ENCODE peak calls at places on chromosome 6, in nine cellular contexts. S, K, N, R, Y, C, H, G and Z are unnamed samples.

GRCh38 chr6:170405311-170405975 is 98.9 kb downstream of the FAM120B start:
- DNase-seq in S (no peak), K (no peak), N (no peak), R (no peak), Y (no peak), C (no peak), H (no peak), G (peak), Z (no peak)

GRCh38 chr6:168408504-168409136 is 32.4 kb upstream of the SMOC2 start:
- DNase-seq in S (no peak), K (no peak), N (no peak), R (no peak), Y (no peak), C (no peak), H (no peak), G (no peak), Z (no peak)

GRCh38 chr6:168815229-168815628 is 374.2 kb downstream of the SMOC2 start:
- DNase-seq in S (no peak), K (no peak), N (no peak), R (no peak), Y (no peak), C (no peak), H (no peak), G (no peak), Z (no peak)

GRCh38 chr6:52261229-52261628 is 16.9 kb upstream of the IL17F start:
- DNase-seq in S (no peak), K (no peak), N (no peak), R (no peak), Y (no peak), C (no peak), H (no peak), G (peak), Z (no peak)

GRCh38 chr6:47097092-47097945 is 55.2 kb upstream of the ADGRF1 start:
- DNase-seq in S (no peak), K (peak), N (peak), R (peak), Y (peak), C (peak), H (no peak), G (peak), Z (peak)

GRCh38 chr6:104109806-104110205 is 749.9 kb downstream of the HACE1 start:
- DNase-seq in S (no peak), K (no peak), N (no peak), R (no peak), Y (no peak), C (no peak), H (no peak), G (no peak), Z (no peak)

GRCh38 chr6:2819115-2819514 is 22.5 kb downstream of the SERPINB1 start:
- DNase-seq in S (no peak), K (no peak), N (no peak), R (no peak), Y (no peak), C (no peak), H (no peak), G (no peak), Z (no peak)

GRCh38 chr6:3227363-3228045 is at the start of gene TUBB2B:
- DNase-seq in S (peak), K (peak), N (no peak), R (no peak), Y (peak), C (peak), H (no peak), G (peak), Z (no peak)

GRCh38 chr6:44456070-44456965 is 68.8 kb downstream of the CDC5L start:
- DNase-seq in S (peak), K (peak), N (peak), R (peak), Y (peak), C (no peak), H (no peak), G (peak), Z (no peak)

GRCh38 chr6:163923658-163924411 is 509.3 kb downstream of the QKI start:
- DNase-seq in S (peak), K (no peak), N (no peak), R (no peak), Y (no peak), C (no peak), H (no peak), G (no peak), Z (peak)

GRCh38 chr6:1379026-1379809 is 10.2 kb upstream of the FOXF2 start:
- DNase-seq in S (peak), K (no peak), N (no peak), R (no peak), Y (no peak), C (no peak), H (no peak), G (no peak), Z (no peak)

GRCh38 chr6:143929975-143930374 is 65.7 kb downstream of the ZC2HC1B start:
- DNase-seq in S (no peak), K (no peak), N (no peak), R (no peak), Y (no peak), C (no peak), H (no peak), G (no peak), Z (no peak)

GRCh38 chr6:55388161-55388560 is 60.9 kb downstream of the GFRAL start:
- DNase-seq in S (no peak), K (no peak), N (no peak), R (no peak), Y (no peak), C (no peak), H (no peak), G (peak), Z (no peak)

GRCh38 chr6:38179794-38180430 is 360.4 kb downstream of the ZFAND3 start:
- DNase-seq in S (no peak), K (no peak), N (no peak), R (no peak), Y (peak), C (no peak), H (no peak), G (no peak), Z (no peak)

GRCh38 chr6:129488313-129488712 is 221.7 kb downstream of the ARHGAP18 start:
- DNase-seq in S (no peak), K (no peak), N (no peak), R (no peak), Y (no peak), C (no peak), H (no peak), G (no peak), Z (no peak)

GRCh38 chr6:164230804-164231203 is 816.3 kb downstream of the QKI start:
- DNase-seq in S (no peak), K (no peak), N (no peak), R (no peak), Y (no peak), C (no peak), H (no peak), G (no peak), Z (no peak)

GRCh38 chr6:67331304-67331703 is 1303.8 kb upstream of the ADGRB3 start:
- DNase-seq in S (no peak), K (no peak), N (no peak), R (no peak), Y (no peak), C (no peak), H (no peak), G (no peak), Z (no peak)

GRCh38 chr6:108164815-108165706 is 761 bp upstream of the NR2E1 start:
- DNase-seq in S (peak), K (no peak), N (no peak), R (no peak), Y (no peak), C (no peak), H (no peak), G (no peak), Z (no peak)

GRCh38 chr6:69489970-69490369 is 306.8 kb downstream of the LMBRD1 start:
- DNase-seq in S (no peak), K (no peak), N (no peak), R (no peak), Y (no peak), C (no peak), H (no peak), G (no peak), Z (no peak)

DNA sequence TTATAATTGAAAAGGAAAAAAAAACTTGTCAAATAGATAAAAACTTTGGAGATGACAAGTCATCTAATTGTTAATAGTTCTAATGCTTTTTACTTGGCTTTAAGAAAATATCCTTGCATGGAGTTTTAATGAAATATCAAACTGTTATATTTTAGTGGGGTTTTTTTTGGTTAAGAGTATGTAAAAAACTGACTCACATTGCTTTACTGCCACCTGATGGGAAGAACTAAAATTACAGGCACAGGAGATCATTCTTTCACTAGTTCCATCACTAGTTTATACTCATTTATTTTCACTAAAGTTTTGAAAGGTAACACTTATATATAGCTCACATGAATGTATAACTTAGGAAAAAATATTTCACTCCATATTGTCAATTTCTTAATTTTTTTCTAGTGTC is 309.1 kb downstream of the LMBRD1 start:
- DNase-seq in S (no peak), K (no peak), N (no peak), R (no peak), Y (no peak), C (no peak), H (no peak), G (no peak), Z (no peak)
- TF ChIP-seq CTCF in S (no peak), K (peak), N (peak), R (no peak), Y (no peak), C (no peak), H (no peak), G (no peak), Z (no peak)

GRCh38 chr6:139536751-139537617 is 162.5 kb upstream of the CITED2 start:
- DNase-seq in S (no peak), K (no peak), N (no peak), R (no peak), Y (no peak), C (no peak), H (no peak), G (no peak), Z (no peak)

GRCh38 chr6:139533166-139533565 is 158.7 kb upstream of the CITED2 start:
- DNase-seq in S (no peak), K (no peak), N (no peak), R (no peak), Y (no peak), C (no peak), H (no peak), G (no peak), Z (no peak)

GRCh38 chr6:139533573-139534471 is 159.4 kb upstream of the CITED2 start:
- DNase-seq in S (no peak), K (no peak), N (no peak), R (no peak), Y (no peak), C (no peak), H (no peak), G (peak), Z (no peak)

GRCh38 chr6:139531716-139532115 is 157.3 kb upstream of the CITED2 start:
- DNase-seq in S (no peak), K (no peak), N (no peak), R (no peak), Y (no peak), C (no peak), H (no peak), G (no peak), Z (no peak)

DNA sequence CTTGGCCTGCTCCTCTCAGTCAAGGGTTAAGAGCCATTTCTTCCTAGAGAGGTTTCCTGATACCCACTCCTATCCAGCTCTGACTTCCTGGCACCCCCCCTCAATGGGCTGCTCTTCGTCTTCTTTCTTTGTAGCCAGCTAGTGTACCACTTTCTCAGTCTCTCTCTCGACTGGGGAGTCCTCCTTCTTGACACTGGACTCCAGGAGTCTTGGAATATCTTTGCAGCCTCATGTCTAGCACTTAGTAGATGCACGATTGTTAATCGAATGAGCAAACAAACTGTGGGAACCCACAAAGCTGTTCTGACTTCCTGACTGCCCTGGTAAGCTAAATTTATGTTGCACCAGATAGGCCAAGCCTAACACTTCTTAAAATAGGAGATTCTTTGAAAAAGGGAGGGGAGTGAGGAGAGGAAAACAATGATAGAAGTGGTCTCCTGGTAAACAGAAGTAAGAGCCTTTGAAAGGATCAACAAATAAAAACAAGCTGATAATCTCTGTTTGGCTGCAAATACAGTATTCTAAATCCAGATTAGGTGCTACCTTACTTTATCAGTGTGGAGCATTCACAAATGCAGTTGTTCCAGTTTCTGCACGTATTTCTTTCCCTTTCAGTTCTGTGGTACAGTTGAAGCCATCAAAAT is 160.1 kb upstream of the CITED2 start:
- DNase-seq in S (no peak), K (no peak), N (no peak), R (no peak), Y (no peak), C (no peak), H (no peak), G (no peak), Z (no peak)
- H3K4me3 ChIP-seq in S (no peak), K (no peak), N (no peak), R (no peak), Y (no peak), C (no peak), H (no peak), G (no peak), Z (no peak)

GRCh38 chr6:31737315-31738047 is 1.2 kb upstream of the CLIC1 start:
- DNase-seq in S (no peak), K (no peak), N (no peak), R (no peak), Y (no peak), C (no peak), H (no peak), G (no peak), Z (no peak)

GRCh38 chr6:31739639-31740396 is at the start of gene MSH5:
- DNase-seq in S (peak), K (peak), N (peak), R (peak), Y (peak), C (peak), H (peak), G (peak), Z (peak)

GRCh38 chr6:31736026-31736767 is at the start of gene CLIC1:
- DNase-seq in S (peak), K (peak), N (peak), R (peak), Y (peak), C (peak), H (peak), G (peak), Z (peak)

GRCh38 chr6:31736768-31737314 is 511 bp upstream of the CLIC1 start:
- DNase-seq in S (no peak), K (no peak), N (no peak), R (no peak), Y (no peak), C (no peak), H (no peak), G (no peak), Z (no peak)

GRCh38 chr6:31738048-31738979 is 1.5 kb upstream of the MSH5 start:
- DNase-seq in S (no peak), K (peak), N (peak), R (peak), Y (no peak), C (no peak), H (peak), G (peak), Z (no peak)
- TF ChIP-seq POLR2A in S (no peak), K (no peak), N (no peak), R (no peak), Y (no peak), C (peak), H (no peak), G (peak), Z (no peak)

GRCh38 chr6:82270791-82271392 is 23.3 kb upstream of the IBTK start:
- DNase-seq in S (no peak), K (no peak), N (peak), R (no peak), Y (no peak), C (no peak), H (no peak), G (peak), Z (no peak)
- TF ChIP-seq CTCF in S (peak), K (peak), N (peak), R (peak), Y (no peak), C (peak), H (peak), G (peak), Z (peak)